ENCODE peak calls at places on chromosomes 2 and 18, in six cellular contexts. C is right atrium auricular region, N is esophagus squamous epithelium, Y is PC-3, T is pancreas, U is upper lobe of right lung. E is an unnamed sample. For H3K27me3 and H3K4me1, the result is how much of the 10 kb centered on the place peaks cover.

GRCh38 chr2:60281730-60282129 is 271.7 kb downstream of the BCL11A start:
- DNase-seq in C (no peak), N (no peak), Y (no peak), T (no peak), U (no peak), E (no peak)

GRCh38 chr2:231883468-231883881 is 42.7 kb downstream of the NPPC start:
- DNase-seq in C (no peak), N (no peak), Y (no peak), T (no peak), U (no peak), E (no peak)

GRCh38 chr2:172951554-172951953 is 124.1 kb upstream of the MAP3K20 start:
- DNase-seq in C (no peak), N (no peak), Y (no peak), T (no peak), U (no peak), E (no peak)

GRCh38 chr2:128626758-128627515 is 308.3 kb upstream of the HS6ST1 start:
- DNase-seq in C (no peak), N (no peak), Y (peak), T (no peak), U (peak), E (peak)

GRCh38 chr18:79855147-79855910 is 57.6 kb downstream of the KCNG2 start:
- DNase-seq in C (peak), N (no peak), Y (no peak), T (no peak), U (peak), E (no peak)

GRCh38 chr2:120565929-120566328 is 169.7 kb upstream of the GLI2 start:
- DNase-seq in C (no peak), N (no peak), Y (no peak), T (no peak), U (no peak), E (no peak)

GRCh38 chr2:168060956-168061750 is 186.2 kb downstream of the STK39 start:
- DNase-seq in C (no peak), N (no peak), Y (peak), T (no peak), U (no peak), E (no peak)

GRCh38 chr2:176931588-176932563 is 280.7 kb upstream of the HNRNPA3 start:
- DNase-seq in C (no peak), N (no peak), Y (peak), T (no peak), U (no peak), E (no peak)

GRCh38 chr2:56263876-56264275 is 80.1 kb downstream of the CCDC85A start:
- DNase-seq in C (no peak), N (no peak), Y (no peak), T (no peak), U (no peak), E (no peak)

GRCh38 chr2:239182981-239183791 is 217.6 kb downstream of the HDAC4 start:
- DNase-seq in C (no peak), N (no peak), Y (no peak), T (no peak), U (peak), E (no peak)

GRCh38 chr2:21025690-21026478 is 18.0 kb downstream of the APOB start:
- DNase-seq in C (no peak), N (no peak), Y (no peak), T (no peak), U (no peak), E (no peak)
- H3K27me3 ChIP-seq in C (under half), N (under half), Y (under half), T (under half), U (under half), E (under half)

GRCh38 chr2:200044453-200044852 is 89.1 kb downstream of the MAIP1 start:
- DNase-seq in C (no peak), N (no peak), Y (no peak), T (no peak), U (no peak), E (no peak)
- H3K4me1 ChIP-seq in C (under half), N (under half), Y (under half), T (under half), U (under half), E (under half)

GRCh38 chr2:233051241-233052149 is 8.6 kb upstream of the INPP5D start:
- DNase-seq in C (peak), N (no peak), Y (peak), T (no peak), U (peak), E (peak)
- H3K27me3 ChIP-seq in C (under half), N (under half), Y (under half), T (under half), U (under half), E (under half)

DNA sequence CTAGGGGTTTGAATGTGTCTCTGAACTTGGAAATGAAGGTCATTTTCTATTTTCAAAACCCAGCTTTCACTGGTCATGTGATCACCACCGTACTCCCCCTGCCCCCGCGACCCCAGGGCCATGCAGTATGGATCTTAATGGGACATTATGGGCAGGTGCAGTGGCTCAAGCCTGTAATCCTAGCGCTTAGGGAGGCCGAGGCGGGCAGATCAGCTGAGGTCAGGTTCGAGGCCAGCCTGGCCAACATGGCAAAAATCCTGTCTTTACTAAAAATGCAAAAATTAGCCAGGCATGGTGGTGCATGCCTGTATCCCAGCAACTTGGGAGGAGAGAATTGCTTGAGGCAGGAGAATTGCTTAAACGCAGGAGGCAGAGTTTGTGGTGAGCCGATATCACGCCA is 77.3 kb downstream of the ITGB1BP1 start:
- DNase-seq in C (no peak), N (no peak), Y (no peak), T (no peak), U (no peak), E (no peak)
- H3K4me1 ChIP-seq in C (under half), N (under half), Y (under half), T (under half), U (under half), E (under half)

DNA sequence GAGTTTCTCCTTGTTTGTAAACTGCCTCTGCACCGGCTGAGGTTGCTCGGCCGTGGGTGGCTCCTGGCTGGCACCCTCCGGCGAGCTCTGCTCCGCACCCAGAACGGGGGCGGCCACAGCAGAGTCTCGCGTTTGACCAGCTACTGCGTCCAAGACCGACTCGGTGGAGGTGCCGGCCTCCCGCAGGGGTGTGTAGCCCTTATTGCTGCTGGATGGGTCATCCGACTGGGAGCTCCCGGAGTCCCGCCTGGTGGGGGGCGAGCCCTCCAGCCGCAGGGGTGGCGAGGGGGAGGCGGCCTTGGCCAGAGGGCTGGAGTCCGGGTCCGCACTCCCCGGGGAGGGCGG is 5.1 kb downstream of the TMEM200C start:
- DNase-seq in C (no peak), N (no peak), Y (peak), T (no peak), U (no peak), E (peak)
- H3K27me3 ChIP-seq in C (under half), N (under half), Y (under half), T (under half), U (under half), E (under half)

DNA sequence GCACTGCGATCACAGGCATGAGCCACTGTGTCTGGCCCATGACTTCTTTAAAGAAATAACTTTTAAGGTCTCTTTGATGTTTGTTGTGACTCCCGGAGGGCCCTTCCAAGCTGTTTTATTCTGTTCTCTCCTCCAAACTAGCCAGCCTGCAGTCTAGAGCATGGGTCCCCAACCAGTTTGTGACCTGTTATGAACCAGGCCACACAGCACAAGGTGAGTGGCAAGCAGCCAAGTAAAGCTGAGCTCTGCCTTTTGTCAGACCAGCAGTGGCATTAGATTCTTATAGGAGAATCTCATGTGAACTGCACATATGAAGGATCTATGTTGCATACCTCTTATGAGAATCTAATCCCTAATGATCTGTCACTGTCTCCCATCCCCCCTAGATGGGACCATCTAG is 223.9 kb upstream of the RGPD4 start:
- DNase-seq in C (no peak), N (no peak), Y (no peak), T (no peak), U (no peak), E (no peak)
- H3K4me1 ChIP-seq in C (under half), N (under half), Y (under half), T (under half), U (under half), E (under half)

E was measured in lower lobe of right lung.